ENCODE peak calls at places on chromosomes 2 and 18, in five cellular contexts. J is prostate gland, K is transverse colon, L is HCT116, Q is stomach. T is an unnamed sample.

GRCh38 chr2:7706791-7707190 is 789.6 kb downstream of the RNF144A start:
- DNase-seq in J (no peak), K (no peak), L (no peak), Q (no peak), T (no peak)

GRCh38 chr18:35158728-35159443 is 81.9 kb upstream of the ZNF397 start:
- DNase-seq in J (no peak), K (no peak), L (no peak), Q (no peak), T (no peak)

GRCh38 chr2:55111570-55112228 is 61.4 kb upstream of the RTN4 start:
- DNase-seq in J (no peak), K (peak), L (peak), Q (peak), T (peak)

GRCh38 chr18:8871484-8871883 is 166.1 kb downstream of the MTCL1 start:
- DNase-seq in J (no peak), K (no peak), L (no peak), Q (no peak), T (no peak)

GRCh38 chr18:36340232-36340631 is 42.7 kb downstream of the FHOD3 start:
- DNase-seq in J (no peak), K (no peak), L (no peak), Q (no peak), T (no peak)

GRCh38 chr2:196230051-196230450 is 58.7 kb upstream of the STK17B start:
- DNase-seq in J (no peak), K (peak), L (no peak), Q (peak), T (no peak)

GRCh38 chr2:10252202-10252601 is 50.5 kb upstream of the HPCAL1 start:
- DNase-seq in J (no peak), K (no peak), L (no peak), Q (no peak), T (peak)

GRCh38 chr18:57668021-57668420 is 46.4 kb upstream of the NARS1 start:
- DNase-seq in J (no peak), K (no peak), L (no peak), Q (no peak), T (no peak)

GRCh38 chr2:64646007-64646880 is 7.5 kb downstream of the SERTAD2 start:
- DNase-seq in J (peak), K (peak), L (peak), Q (peak), T (peak)
- TF ChIP-seq POLR2AphosphoS5 in J (peak), K (no peak), L (no peak), Q (no peak), T (no peak)

GRCh38 chr2:1729264-1729663 is 15.1 kb downstream of the PXDN start:
- DNase-seq in J (no peak), K (no peak), L (no peak), Q (peak), T (no peak)
- H3K27ac ChIP-seq in J (peak), K (peak), L (no peak), Q (no peak), T (no peak)

DNA sequence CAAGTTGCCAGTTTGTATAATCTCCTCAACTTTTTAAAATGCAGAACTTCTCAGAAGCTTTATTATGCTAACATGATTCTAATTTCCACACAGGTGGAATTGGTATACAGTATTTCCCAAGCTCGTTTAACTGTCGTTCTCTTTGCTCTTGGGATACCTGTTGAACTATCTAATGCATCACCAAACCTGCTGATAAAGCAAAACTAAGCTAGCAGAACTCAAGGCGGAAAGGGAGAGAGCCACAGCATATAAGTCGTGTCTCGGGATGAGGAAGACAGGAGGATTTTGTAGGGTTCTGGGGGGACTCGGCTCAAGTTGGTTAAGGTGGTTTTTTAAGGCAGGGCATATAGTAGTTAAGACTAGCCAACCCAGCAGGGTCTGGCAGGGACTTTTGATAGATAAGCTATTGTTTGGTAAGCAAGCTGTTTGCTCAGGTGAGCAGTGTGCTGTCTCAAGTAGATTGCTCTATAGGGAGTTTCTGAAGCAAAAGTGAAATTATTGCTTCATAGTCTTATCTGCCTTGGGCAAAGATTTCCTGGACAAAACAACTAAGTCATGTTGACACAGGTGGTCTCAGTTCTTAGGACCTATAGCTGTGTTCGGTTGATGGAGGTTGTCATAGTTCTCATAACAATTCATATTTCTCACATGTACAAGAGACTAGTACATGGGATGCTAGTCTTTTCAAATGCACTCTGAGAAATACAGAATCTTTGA is 28.2 kb upstream of the CHRNA1 start:
- DNase-seq in J (no peak), K (no peak), L (no peak), Q (no peak), T (no peak)
- TF ChIP-seq CTCF in J (no peak), K (no peak), L (no peak), Q (no peak), T (no peak)

DNA sequence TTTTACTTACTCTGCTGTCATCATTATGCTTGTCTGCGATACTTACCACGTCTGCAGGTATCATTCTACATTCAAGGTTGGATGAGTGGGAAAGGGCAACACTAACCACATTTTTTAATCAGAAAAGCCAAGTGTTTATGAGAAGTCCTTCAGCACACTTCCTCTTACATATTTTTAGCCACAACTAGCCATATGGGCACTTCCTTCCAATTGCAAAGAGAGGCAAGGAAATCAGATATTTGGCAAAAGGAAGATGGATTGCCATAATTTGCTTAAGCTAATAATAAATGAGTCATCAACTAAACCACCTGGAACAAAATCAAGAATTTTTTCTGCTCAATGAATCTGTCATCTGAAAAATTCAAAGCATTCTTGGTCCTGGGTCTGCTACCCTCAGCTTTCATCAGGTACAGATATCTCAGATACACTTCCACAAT is 16.7 kb upstream of the MRO start:
- DNase-seq in J (no peak), K (no peak), L (no peak), Q (no peak), T (no peak)
- TF ChIP-seq POLR2AphosphoS5 in J (peak), K (no peak), L (no peak), Q (no peak), T (no peak)

GRCh38 chr2:24613154-24613814 is 122.2 kb downstream of the NCOA1 start:
- DNase-seq in J (no peak), K (no peak), L (peak), Q (no peak), T (no peak)
- H3K27ac ChIP-seq in J (no peak), K (no peak), L (peak), Q (no peak), T (no peak)